ENCODE peak calls at places on chromosomes 4 and X, in four cellular contexts. X is vagina, O is AG04449, U is PC-3. P is an unnamed sample.

GRCh38 chr4:53479731-53480525 is 102.5 kb downstream of the FIP1L1 start:
- DNase-seq in X (no peak), O (peak; percentile 65), U (peak; percentile 78), P (no peak)

GRCh38 chr4:19429684-19430083 is 822.0 kb upstream of the SLIT2 start:
- DNase-seq in X (no peak), O (no peak), U (no peak), P (no peak)

GRCh38 chrX:46961574-46962279 is 49.5 kb downstream of the JADE3 start:
- DNase-seq in X (no peak), O (no peak), U (no peak), P (no peak)

GRCh38 chr4:128951316-128951715 is 141.8 kb downstream of the JADE1 start:
- DNase-seq in X (no peak), O (no peak), U (no peak), P (no peak)

GRCh38 chr4:121057466-121057911 is 14.8 kb downstream of the NDNF start:
- DNase-seq in X (no peak), O (no peak), U (no peak), P (no peak)

GRCh38 chr4:53919605-53920004 is 144.8 kb downstream of the CHIC2 start:
- DNase-seq in X (no peak), O (no peak), U (no peak), P (no peak)

GRCh38 chr4:78481180-78481579 is 70.4 kb upstream of the ANXA3 start:
- DNase-seq in X (no peak), O (peak; percentile 69), U (no peak), P (peak; percentile 30)

GRCh38 chr4:156889616-156890594 is 81.7 kb downstream of the PDGFC start:
- DNase-seq in X (no peak), O (peak; percentile 34), U (no peak), P (peak; percentile 100)

GRCh38 chrX:153477039-153477438 is 6.7 kb upstream of the HAUS7 start:
- DNase-seq in X (no peak), O (no peak), U (no peak), P (no peak)

GRCh38 chrX:22666441-22666840 is 333.3 kb upstream of the DDX53 start:
- DNase-seq in X (no peak), O (no peak), U (peak; percentile 25), P (no peak)

GRCh38 chr4:97072666-97073065 is 1070.6 kb downstream of the STPG2 start:
- DNase-seq in X (no peak), O (no peak), U (no peak), P (no peak)

GRCh38 chr4:122798101-122798500 is 28.5 kb upstream of the FGF2 start:
- DNase-seq in X (no peak), O (peak; percentile 95), U (no peak), P (no peak)

GRCh38 chrX:15434205-15434604 is 50.0 kb upstream of the VEGFD start:
- DNase-seq in X (no peak), O (no peak), U (no peak), P (no peak)

GRCh38 chr4:145829629-145830395 is 108.8 kb downstream of the ZNF827 start:
- DNase-seq in X (no peak), O (no peak), U (no peak), P (no peak)

GRCh38 chrX:149903889-149904748 is 23.1 kb downstream of the MAGEA8 start:
- DNase-seq in X (no peak), O (no peak), U (no peak), P (no peak)

GRCh38 chrX:6941041-6941440 is 206.5 kb upstream of the STS start:
- DNase-seq in X (no peak), O (no peak), U (no peak), P (no peak)

GRCh38 chr4:180960758-180961401 is 1282.3 kb upstream of the TENM3 start:
- DNase-seq in X (no peak), O (no peak), U (no peak), P (no peak)

GRCh38 chrX:71514367-71515038 is 18.4 kb upstream of the OGT start:
- DNase-seq in X (no peak), O (no peak), U (no peak), P (no peak)

GRCh38 chr4:180675368-180675675 is 1567.9 kb upstream of the TENM3 start:
- DNase-seq in X (no peak), O (no peak), U (no peak), P (no peak)

GRCh38 chr4:38189445-38189844 is 229.2 kb downstream of the PTTG2 start:
- DNase-seq in X (no peak), O (no peak), U (peak; percentile 89), P (peak; percentile 89)

GRCh38 chrX:42247241-42247640 is 323.9 kb upstream of the CASK start:
- DNase-seq in X (no peak), O (no peak), U (no peak), P (no peak)

GRCh38 chr4:15848191-15848842 is 70.2 kb downstream of the CD38 start:
- DNase-seq in X (no peak), O (no peak), U (peak; percentile 25), P (no peak)

GRCh38 chrX:154051210-154051810 is 31.6 kb upstream of the IRAK1 start:
- DNase-seq in X (no peak), O (no peak), U (peak; percentile 70), P (no peak)

GRCh38 chrX:1598021-1598875 is 6.8 kb downstream of the AKAP17A start:
- DNase-seq in X (no peak), O (no peak), U (no peak), P (no peak)

GRCh38 chrX:39509157-39509556 is 588.6 kb downstream of the BCOR start:
- DNase-seq in X (no peak), O (no peak), U (no peak), P (no peak)
- H3K4me3 ChIP-seq in X (no peak overlapping the region), O (no peak overlapping the region), U (no peak overlapping the region), P (no peak overlapping the region)

GRCh38 chrX:106144755-106145639 is 23.1 kb upstream of the PWWP3B start:
- DNase-seq in X (no peak), O (no peak), U (no peak), P (no peak)

GRCh38 chrX:106139048-106139447 is 29.1 kb upstream of the PWWP3B start:
- DNase-seq in X (no peak), O (no peak), U (no peak), P (no peak)
- TF ChIP-seq CTCF in X (no peak), O (no peak), U (no peak), P (no peak)

GRCh38 chr4:142405021-142405991 is 440.8 kb downstream of the INPP4B start:
- DNase-seq in X (peak; percentile 89), O (no peak), U (peak; percentile 69), P (peak; percentile 58)

GRCh38 chr4:142406051-142406549 is 440.0 kb downstream of the INPP4B start:
- DNase-seq in X (no peak), O (no peak), U (peak; percentile 78), P (no peak)

GRCh38 chr4:142402156-142402555 is 443.9 kb downstream of the INPP4B start:
- DNase-seq in X (no peak), O (no peak), U (no peak), P (no peak)

GRCh38 chr4:142404191-142404611 is 441.9 kb downstream of the INPP4B start:
- DNase-seq in X (no peak), O (no peak), U (peak; percentile 87), P (no peak)

DNA sequence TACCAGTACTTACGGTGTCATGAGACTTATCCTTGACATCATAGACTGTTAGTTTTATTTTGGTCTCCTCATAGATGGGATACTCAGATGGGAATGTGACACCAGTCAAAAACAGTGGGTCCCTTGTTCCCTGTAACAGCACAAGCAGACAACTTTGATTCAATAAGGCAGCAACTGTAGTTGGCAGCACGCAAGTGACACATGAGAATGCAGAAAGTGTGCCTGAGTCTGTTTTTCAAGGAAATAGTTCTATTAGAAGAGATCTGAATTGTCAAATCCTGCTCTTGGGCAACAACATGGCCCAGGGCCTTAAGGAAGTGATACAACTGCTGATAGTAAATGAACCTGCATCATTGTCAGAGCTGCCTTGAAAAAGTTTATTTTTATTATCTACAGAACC is 443.2 kb downstream of the INPP4B start:
- DNase-seq in X (no peak), O (no peak), U (peak; percentile 38), P (no peak)
- H3K4me3 ChIP-seq in X (no peak overlapping the region), O (no peak overlapping the region), U (no peak overlapping the region), P (peak overlapping the region; percentile 2)

GRCh38 chrX:77160301-77160700 is 286.9 kb upstream of the FGF16 start:
- DNase-seq in X (no peak), O (no peak), U (peak; percentile 13), P (no peak)
- TF ChIP-seq CTCF in X (no peak), O (peak; percentile 39), U (peak; percentile 58), P (no peak)

GRCh38 chrX:3360881-3361280 is 14.4 kb upstream of the MXRA5 start:
- DNase-seq in X (no peak), O (no peak), U (no peak), P (no peak)

GRCh38 chrX:3362956-3363355 is 16.5 kb upstream of the MXRA5 start:
- DNase-seq in X (no peak), O (no peak), U (no peak), P (no peak)
- H3K4me3 ChIP-seq in X (no peak overlapping the region), O (no peak overlapping the region), U (no peak overlapping the region), P (no peak overlapping the region)